ENCODE peak calls at places on chromosomes 12 and 14, in four cellular contexts. L, G, M and K are unnamed samples.
A peak's percentile ranks its signal among the peaks of the same experiment; 100 is the strongest.

GRCh38 chr12:106747973-106748436 is 26.5 kb upstream of the RIC8B start:
- DNase-seq in L (no peak), G (no peak), M (no peak), K (no peak)

GRCh38 chr12:7304456-7304855 is 584 bp downstream of the ACSM4 start:
- DNase-seq in L (no peak), G (no peak), M (no peak), K (no peak)

GRCh38 chr14:50055461-50056228 is 60.7 kb downstream of the VCPKMT start:
- DNase-seq in L (no peak), G (no peak), M (no peak), K (no peak)

GRCh38 chr14:55979096-55979495 is 139.1 kb upstream of the PELI2 start:
- DNase-seq in L (no peak), G (no peak), M (no peak), K (no peak)

GRCh38 chr12:130711751-130712150 is 4.3 kb downstream of the RIMBP2 start:
- DNase-seq in L (no peak), G (no peak), M (no peak), K (no peak)

GRCh38 chr12:49013403-49013802 is 5.2 kb downstream of the PRKAG1 start:
- DNase-seq in L (no peak), G (no peak), M (no peak), K (no peak)

GRCh38 chr12:124327362-124328043 is 32.6 kb downstream of the RFLNA start:
- DNase-seq in L (no peak), G (no peak), M (no peak), K (no peak)

GRCh38 chr14:67820428-67820881 is 876 bp downstream of the RAD51B start:
- DNase-seq in L (no peak), G (no peak), M (peak; percentile 8), K (no peak)

GRCh38 chr12:52634266-52635056 is 16.1 kb upstream of the KRT73 start:
- DNase-seq in L (no peak), G (no peak), M (no peak), K (no peak)

GRCh38 chr14:77139540-77140342 is 1.9 kb downstream of the ZDHHC22 start:
- DNase-seq in L (no peak), G (no peak), M (no peak), K (no peak)

GRCh38 chr12:63882844-63883243 is 38.3 kb downstream of the SRGAP1 start:
- DNase-seq in L (no peak), G (no peak), M (no peak), K (no peak)

GRCh38 chr12:30257614-30258013 is 438.1 kb downstream of the IPO8 start:
- DNase-seq in L (no peak), G (no peak), M (no peak), K (no peak)

GRCh38 chr12:57416039-57416996 is 14.5 kb downstream of the R3HDM2 start:
- DNase-seq in L (no peak), G (no peak), M (peak; percentile 17), K (no peak)

GRCh38 chr12:122363782-122364181 is 58.7 kb downstream of the CLIP1 start:
- DNase-seq in L (no peak), G (no peak), M (no peak), K (no peak)

GRCh38 chr14:22887990-22888378 is 5.0 kb downstream of the REM2 start:
- DNase-seq in L (no peak), G (no peak), M (no peak), K (no peak)

DNA sequence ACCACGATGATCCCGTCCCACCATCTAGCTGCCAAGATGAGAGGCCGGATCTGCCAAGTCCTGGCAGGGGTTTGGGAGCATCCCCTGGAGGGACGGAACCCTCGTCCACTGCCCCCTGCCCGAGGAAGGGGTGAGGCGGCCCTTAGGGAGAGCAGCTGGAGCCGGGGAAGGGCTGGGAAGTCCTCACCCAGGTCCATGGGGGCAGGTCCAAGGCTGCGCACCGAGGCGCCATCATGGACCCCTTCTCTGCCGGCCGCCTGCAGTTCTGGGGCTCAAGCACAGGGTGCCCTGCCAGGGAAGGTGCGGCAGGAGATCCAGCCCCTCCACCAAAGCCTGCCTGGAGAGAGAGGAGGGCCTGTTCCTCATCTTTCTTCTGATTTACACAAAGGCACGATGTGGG is 17.6 kb upstream of the FBRSL1 start:
- DNase-seq in L (no peak), G (no peak), M (no peak), K (no peak)
- H3K4me3 ChIP-seq in L (no peak overlapping the region), G (no peak overlapping the region), M (no peak overlapping the region), K (no peak overlapping the region)

DNA sequence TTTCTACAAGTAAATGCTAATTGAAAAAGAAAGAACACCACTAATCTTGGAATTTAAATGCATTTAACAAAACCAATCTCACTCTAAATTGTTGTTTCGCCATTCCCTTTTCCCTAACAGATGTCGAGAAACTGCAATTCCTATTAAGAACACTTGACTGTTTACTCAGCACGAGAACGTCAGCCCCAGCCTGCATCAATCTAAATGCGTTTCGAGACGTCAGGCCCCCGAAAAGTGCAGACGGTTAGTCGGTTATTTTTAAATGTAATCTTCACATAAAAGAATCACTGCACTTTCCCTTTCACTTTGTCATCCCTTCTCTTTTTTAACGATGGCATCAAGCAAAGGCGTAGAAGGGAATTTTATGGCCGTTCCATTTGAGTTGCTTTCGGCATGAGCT is 837.6 kb downstream of the VRK1 start:
- DNase-seq in L (no peak), G (no peak), M (no peak), K (no peak)
- H3K4me3 ChIP-seq in L (no peak overlapping the region), G (no peak overlapping the region), M (no peak overlapping the region), K (no peak overlapping the region)

DNA sequence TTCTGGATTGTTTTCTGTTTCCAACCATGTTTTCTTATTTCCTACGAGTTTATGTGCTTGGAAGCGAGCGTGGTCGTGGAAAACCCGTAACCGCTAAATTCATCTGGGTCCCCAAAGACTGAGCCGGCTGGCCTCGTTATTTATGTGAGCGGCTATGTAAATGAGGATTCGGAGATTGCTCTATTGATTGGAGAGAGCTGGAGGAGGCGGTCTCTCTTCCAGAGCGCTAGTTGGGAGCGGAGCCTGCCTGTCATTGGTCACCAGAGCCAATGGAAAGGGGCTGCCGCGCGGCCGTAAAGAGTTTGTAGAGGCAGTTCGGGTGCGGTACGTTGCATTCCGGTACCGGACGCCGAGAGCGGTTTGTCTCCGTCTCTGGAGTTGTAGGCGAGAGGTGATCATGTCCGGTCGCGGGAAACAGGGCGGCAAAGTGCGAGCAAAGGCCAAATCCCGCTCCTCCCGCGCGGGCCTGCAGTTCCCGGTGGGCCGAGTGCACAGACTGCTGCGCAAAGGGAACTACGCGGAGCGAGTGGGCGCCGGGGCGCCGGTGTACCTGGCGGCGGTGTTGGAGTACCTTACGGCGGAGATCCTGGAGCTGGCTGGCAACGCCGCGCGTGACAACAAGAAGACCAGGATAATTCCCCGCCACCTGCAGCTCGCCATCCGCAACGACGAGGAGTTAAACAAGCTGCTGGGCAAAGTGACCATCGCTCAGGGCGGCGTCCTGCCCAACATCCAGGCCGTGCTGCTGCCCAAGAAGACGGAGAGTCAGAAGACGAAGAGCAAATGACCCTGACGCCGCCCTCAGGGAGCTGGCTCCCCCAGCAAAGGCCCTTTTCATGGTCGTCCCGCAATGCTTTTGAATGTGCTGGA is 29.0 kb downstream of the WBP11 start:
- DNase-seq in L (peak; percentile 86), G (peak; percentile 98), M (peak; percentile 90), K (peak; percentile 86)
- H3K4me3 ChIP-seq in L (peak overlapping the region; percentile 73), G (peak overlapping the region; percentile 51), M (peak overlapping the region; percentile 85), K (peak overlapping the region; percentile 87)

DNA sequence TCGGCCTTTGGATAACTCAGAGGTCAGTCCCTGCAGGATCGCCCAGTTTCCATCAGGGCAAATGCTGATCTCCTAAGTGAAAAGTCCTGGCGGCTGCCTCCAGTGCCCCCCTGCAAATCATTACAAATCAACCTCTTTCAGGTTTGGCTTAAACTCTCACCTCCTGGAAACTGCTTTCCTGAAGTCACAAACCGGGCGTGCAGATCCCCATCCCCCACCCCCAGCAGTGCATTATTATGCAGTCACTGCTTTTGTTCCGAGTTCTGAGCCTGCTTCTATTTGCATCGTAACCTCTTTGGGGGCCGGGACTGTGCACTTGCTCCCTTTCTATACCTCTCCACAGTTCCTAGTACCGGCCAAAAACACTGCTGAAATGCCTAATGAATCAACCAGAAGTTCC is at the start of gene USP44:
- DNase-seq in L (no peak), G (no peak), M (no peak), K (no peak)
- H3K4me3 ChIP-seq in L (no peak within 1 kb of the TSS), G (no peak within 1 kb of the TSS), M (no peak within 1 kb of the TSS), K (no peak within 1 kb of the TSS)

GRCh38 chr12:116461060-116461459 is 98.1 kb upstream of the MAP1LC3B2 start:
- DNase-seq in L (no peak), G (no peak), M (no peak), K (no peak)
- H3K4me3 ChIP-seq in L (no peak overlapping the region), G (no peak overlapping the region), M (no peak overlapping the region), K (no peak overlapping the region)

GRCh38 chr14:69542311-69542710 is 32.4 kb downstream of the CCDC177 start:
- DNase-seq in L (no peak), G (no peak), M (no peak), K (no peak)

GRCh38 chr14:69553221-69553620 is 21.4 kb downstream of the CCDC177 start:
- DNase-seq in L (no peak), G (no peak), M (peak; percentile 58), K (peak; percentile 52)

GRCh38 chr14:69548566-69548965 is 26.1 kb downstream of the CCDC177 start:
- DNase-seq in L (no peak), G (no peak), M (no peak), K (no peak)

GRCh38 chr14:69543341-69544249 is 31.1 kb downstream of the CCDC177 start:
- DNase-seq in L (peak; percentile 70), G (no peak), M (peak; percentile 97), K (peak; percentile 33)

DNA sequence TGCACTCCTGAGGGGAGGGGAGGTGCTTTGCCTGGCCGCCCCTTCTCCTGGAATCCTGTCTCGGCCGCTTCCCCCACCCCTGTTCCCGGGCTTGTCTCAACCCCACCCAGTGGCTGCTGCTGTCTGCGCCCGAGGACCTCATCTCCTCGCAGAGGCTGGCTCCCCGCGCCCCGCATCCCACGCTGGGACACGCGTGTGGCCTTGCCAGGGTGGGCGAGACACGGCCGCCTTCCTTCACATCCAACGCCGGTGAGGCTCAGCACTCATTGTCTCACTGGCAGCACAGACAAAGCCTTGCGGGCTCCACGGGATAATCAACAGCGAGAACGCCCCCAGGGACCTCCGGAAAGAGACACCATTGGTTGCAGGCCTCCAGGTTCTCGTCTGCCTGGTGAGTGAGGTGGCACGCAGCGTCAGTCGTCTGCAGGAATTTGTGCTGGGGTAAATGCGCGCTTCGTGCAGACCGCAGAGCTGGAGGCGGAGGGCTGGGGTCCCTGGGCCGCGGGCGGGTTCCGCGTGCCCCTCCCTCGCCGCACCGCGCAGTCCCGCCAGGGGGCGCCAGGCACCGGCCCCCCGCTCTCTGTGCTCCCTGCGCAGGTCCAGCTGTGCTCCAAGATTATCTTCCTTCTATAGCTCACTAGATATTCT is 26.8 kb downstream of the CCDC177 start:
- DNase-seq in L (no peak), G (no peak), M (no peak), K (no peak)
- H3K4me3 ChIP-seq in L (no peak overlapping the region), G (no peak overlapping the region), M (no peak overlapping the region), K (no peak overlapping the region)